ENCODE peak calls at places on chromosomes 3 and 15, in eight cellular contexts. One of them, this sample, is unnamed.
A peak's percentile ranks its signal among the peaks of the same experiment; 100 is the strongest.

GRCh38 chr15:62887113-62887570 is 155.4 kb upstream of the TPM1 start:
- DNase-seq in T follicular helper cell: no peak
- DNase-seq in adrenal gland: no peak
- DNase-seq in uterus: peak; percentile 55
- DNase-seq in OCI-LY7: no peak
- DNase-seq in KBM-7: no peak
- DNase-seq in posterior cingulate gyrus: no peak
- DNase-seq in CD4-positive, alpha-beta T cell: no peak
- DNase-seq in this sample: no peak

GRCh38 chr15:55322452-55322851 is 3.4 kb downstream of the PIGB start:
- DNase-seq in T follicular helper cell: no peak
- DNase-seq in adrenal gland: no peak
- DNase-seq in uterus: no peak
- DNase-seq in OCI-LY7: no peak
- DNase-seq in KBM-7: no peak
- DNase-seq in posterior cingulate gyrus: no peak
- DNase-seq in CD4-positive, alpha-beta T cell: no peak
- DNase-seq in this sample: no peak

GRCh38 chr15:22811640-22812039 is 25.2 kb downstream of the NIPA1 start:
- DNase-seq in T follicular helper cell: no peak
- DNase-seq in adrenal gland: peak; percentile 91
- DNase-seq in uterus: no peak
- DNase-seq in OCI-LY7: peak; percentile 27
- DNase-seq in KBM-7: no peak
- DNase-seq in posterior cingulate gyrus: peak; percentile 85
- DNase-seq in CD4-positive, alpha-beta T cell: no peak
- DNase-seq in this sample: no peak

GRCh38 chr15:55789066-55789660 is 46.2 kb upstream of the PRTG start:
- DNase-seq in T follicular helper cell: peak; percentile 12
- DNase-seq in adrenal gland: peak; percentile 56
- DNase-seq in uterus: no peak
- DNase-seq in OCI-LY7: peak; percentile 39
- DNase-seq in KBM-7: peak; percentile 24
- DNase-seq in posterior cingulate gyrus: peak; percentile 27
- DNase-seq in CD4-positive, alpha-beta T cell: peak; percentile 9
- DNase-seq in this sample: peak; percentile 33

GRCh38 chr15:45594322-45594721 is 7.1 kb downstream of the BLOC1S6 start:
- DNase-seq in T follicular helper cell: no peak
- DNase-seq in adrenal gland: no peak
- DNase-seq in uterus: no peak
- DNase-seq in OCI-LY7: no peak
- DNase-seq in KBM-7: no peak
- DNase-seq in posterior cingulate gyrus: no peak
- DNase-seq in CD4-positive, alpha-beta T cell: no peak
- DNase-seq in this sample: no peak

GRCh38 chr15:98721166-98721565 is 72.8 kb downstream of the IGF1R start:
- DNase-seq in T follicular helper cell: no peak
- DNase-seq in adrenal gland: no peak
- DNase-seq in uterus: no peak
- DNase-seq in OCI-LY7: no peak
- DNase-seq in KBM-7: no peak
- DNase-seq in posterior cingulate gyrus: no peak
- DNase-seq in CD4-positive, alpha-beta T cell: no peak
- DNase-seq in this sample: no peak

GRCh38 chr3:130733236-130733884 is 13.3 kb downstream of the PIK3R4 start:
- DNase-seq in T follicular helper cell: no peak
- DNase-seq in adrenal gland: no peak
- DNase-seq in uterus: no peak
- DNase-seq in OCI-LY7: no peak
- DNase-seq in KBM-7: no peak
- DNase-seq in posterior cingulate gyrus: no peak
- DNase-seq in CD4-positive, alpha-beta T cell: no peak
- DNase-seq in this sample: no peak

GRCh38 chr15:67178569-67179210 is 75.8 kb downstream of the AAGAB start:
- DNase-seq in T follicular helper cell: no peak
- DNase-seq in adrenal gland: no peak
- DNase-seq in uterus: peak; percentile 33
- DNase-seq in OCI-LY7: no peak
- DNase-seq in KBM-7: no peak
- DNase-seq in posterior cingulate gyrus: no peak
- DNase-seq in CD4-positive, alpha-beta T cell: no peak
- DNase-seq in this sample: no peak

GRCh38 chr3:5888845-5889244 is 701.3 kb downstream of the EDEM1 start:
- DNase-seq in T follicular helper cell: no peak
- DNase-seq in adrenal gland: no peak
- DNase-seq in uterus: no peak
- DNase-seq in OCI-LY7: no peak
- DNase-seq in KBM-7: no peak
- DNase-seq in posterior cingulate gyrus: no peak
- DNase-seq in CD4-positive, alpha-beta T cell: no peak
- DNase-seq in this sample: no peak

This sample was measured in activated T-cell treated with anti-CD3 and anti-CD28 coated beads for 24 hours.